ENCODE peak calls at places on chromosomes 16 and 17, in nine cellular contexts. Y is IMR-90, P is PC-3, G is DND-41, I is neuronal stem cell, L is hepatocyte, A is H1, O is mammary epithelial cell, C is GM23248. J is an unnamed sample. For H3K9me3, the result is how much of the 10 kb centered on the place peaks cover.

GRCh38 chr17:34720760-34721159 is 141.4 kb downstream of the TMEM132E start:
- DNase-seq in Y (no peak), P (peak), G (no peak), I (no peak), L (no peak), A (no peak), O (peak), C (peak), J (no peak)

GRCh38 chr16:74297296-74297665 is 667 bp downstream of the PSMD7 start:
- DNase-seq in Y (peak), P (peak), G (peak), I (no peak), L (peak), A (no peak), O (peak), C (peak), J (no peak)

GRCh38 chr17:44777394-44778348 is 18.9 kb downstream of the ADAM11 start:
- DNase-seq in Y (no peak), P (no peak), G (no peak), I (no peak), L (no peak), A (no peak), O (no peak), C (no peak), J (peak)

GRCh38 chr17:12512712-12513355 is 152.9 kb upstream of the MYOCD start:
- DNase-seq in Y (peak), P (no peak), G (no peak), I (no peak), L (no peak), A (no peak), O (no peak), C (peak), J (no peak)

GRCh38 chr16:11272921-11273720 is at the start of gene PRM3:
- DNase-seq in Y (no peak), P (no peak), G (no peak), I (no peak), L (no peak), A (no peak), O (no peak), C (no peak), J (peak)

GRCh38 chr16:11256657-11257130 is 690 bp upstream of the SOCS1 start:
- DNase-seq in Y (peak), P (peak), G (peak), I (peak), L (peak), A (no peak), O (peak), C (peak), J (peak)

GRCh38 chr17:30477758-30478115 is 529 bp downstream of the GOSR1 start:
- DNase-seq in Y (peak), P (no peak), G (no peak), I (no peak), L (peak), A (no peak), O (peak), C (peak), J (peak)

GRCh38 chr16:58426095-58426494 is 33.8 kb downstream of the GINS3 start:
- DNase-seq in Y (no peak), P (no peak), G (peak), I (no peak), L (no peak), A (no peak), O (no peak), C (no peak), J (no peak)

GRCh38 chr17:55577687-55578086 is 66.4 kb upstream of the SMIM36 start:
- DNase-seq in Y (peak), P (no peak), G (peak), I (no peak), L (no peak), A (no peak), O (peak), C (no peak), J (no peak)

DNA sequence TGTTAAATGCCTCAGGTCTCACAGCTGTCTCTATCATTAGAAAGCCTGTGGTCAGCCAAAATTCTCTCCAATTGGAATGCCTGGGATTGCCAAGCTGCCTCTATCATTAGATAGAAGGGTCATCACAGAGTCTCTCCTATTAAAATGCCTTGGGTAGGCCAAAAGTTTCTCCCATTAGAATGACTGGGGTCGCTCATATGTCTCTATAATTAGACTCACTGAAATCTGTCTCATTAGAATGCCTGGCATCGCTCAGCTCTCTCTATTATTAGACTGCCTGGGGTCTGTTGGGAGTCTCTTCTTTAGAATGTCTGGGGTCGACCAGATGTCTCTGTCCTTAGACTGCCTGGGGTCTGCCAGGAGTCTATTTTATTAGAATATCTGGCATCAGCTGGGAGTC is 2265.1 kb downstream of the TP53TG3F start:
- DNase-seq in Y (no peak), P (no peak), G (no peak), I (no peak), L (no peak), A (no peak), O (no peak), C (no peak), J (no peak)
- H3K9me3 ChIP-seq in Y (under half), P (under half), G (under half), I (under half), L (under half), A (half or more), O (under half), C (under half), J (under half)

DNA sequence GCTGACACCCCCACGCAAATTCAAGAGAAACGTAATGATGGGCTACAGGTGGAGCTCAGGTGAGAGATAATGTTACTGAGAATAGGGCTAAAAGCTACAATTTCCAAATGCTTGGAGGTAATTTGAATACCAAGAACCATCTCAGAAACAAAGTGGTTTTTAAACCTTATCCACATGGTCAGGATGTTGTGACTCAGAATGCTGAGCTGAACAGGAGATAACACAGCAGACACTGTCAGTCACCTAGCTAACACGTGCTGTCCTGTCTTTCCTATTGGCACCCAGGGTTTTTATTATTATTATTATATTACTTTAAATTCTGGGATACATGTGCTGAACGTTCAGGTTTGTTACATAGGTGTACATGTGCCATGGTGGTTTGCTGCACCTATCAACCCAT is 233.0 kb upstream of the MAF start:
- DNase-seq in Y (no peak), P (no peak), G (no peak), I (no peak), L (no peak), A (no peak), O (no peak), C (no peak), J (no peak)
- H2AFZ ChIP-seq in Y (no peak), P (no peak), G (no peak), I (no peak), L (no peak), A (no peak), O (no peak), C (no peak), J (no peak)

GRCh38 chr17:5183410-5183793 is 8.3 kb downstream of the ZNF594 start:
- DNase-seq in Y (no peak), P (no peak), G (no peak), I (no peak), L (no peak), A (no peak), O (no peak), C (no peak), J (no peak)
- H3K9me3 ChIP-seq in Y (half or more), P (under half), G (half or more), I (half or more), L (half or more), A (half or more), O (half or more), C (under half), J (half or more)

GRCh38 chr16:24346734-24347133 is 90.6 kb downstream of the CACNG3 start:
- DNase-seq in Y (no peak), P (no peak), G (no peak), I (no peak), L (no peak), A (no peak), O (no peak), C (no peak), J (no peak)
- H2AFZ ChIP-seq in Y (no peak), P (no peak), G (no peak), I (no peak), L (no peak), A (no peak), O (no peak), C (no peak), J (no peak)

DNA sequence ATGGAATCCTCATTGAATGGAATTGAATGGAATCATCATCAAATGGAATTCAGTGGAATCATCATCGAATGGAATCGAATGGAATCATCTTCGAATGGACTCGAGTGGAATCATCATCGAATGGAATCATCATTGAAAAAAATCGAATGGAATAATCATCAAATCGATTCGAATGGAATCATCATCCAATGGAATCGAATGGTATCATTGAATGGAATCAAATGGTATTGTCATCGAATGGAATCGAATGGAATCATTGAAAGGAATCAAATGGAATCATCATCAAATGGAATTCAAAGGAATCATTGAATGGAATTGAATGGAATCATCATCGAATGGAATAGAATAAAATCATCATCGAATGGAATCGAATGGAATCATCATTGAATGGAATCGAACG is 619.3 kb downstream of the TP53TG3F start:
- DNase-seq in Y (peak), P (no peak), G (no peak), I (peak), L (no peak), A (no peak), O (peak), C (no peak), J (no peak)
- H3K9me3 ChIP-seq in Y (under half), P (under half), G (half or more), I (under half), L (under half), A (under half), O (half or more), C (under half), J (under half)

DNA sequence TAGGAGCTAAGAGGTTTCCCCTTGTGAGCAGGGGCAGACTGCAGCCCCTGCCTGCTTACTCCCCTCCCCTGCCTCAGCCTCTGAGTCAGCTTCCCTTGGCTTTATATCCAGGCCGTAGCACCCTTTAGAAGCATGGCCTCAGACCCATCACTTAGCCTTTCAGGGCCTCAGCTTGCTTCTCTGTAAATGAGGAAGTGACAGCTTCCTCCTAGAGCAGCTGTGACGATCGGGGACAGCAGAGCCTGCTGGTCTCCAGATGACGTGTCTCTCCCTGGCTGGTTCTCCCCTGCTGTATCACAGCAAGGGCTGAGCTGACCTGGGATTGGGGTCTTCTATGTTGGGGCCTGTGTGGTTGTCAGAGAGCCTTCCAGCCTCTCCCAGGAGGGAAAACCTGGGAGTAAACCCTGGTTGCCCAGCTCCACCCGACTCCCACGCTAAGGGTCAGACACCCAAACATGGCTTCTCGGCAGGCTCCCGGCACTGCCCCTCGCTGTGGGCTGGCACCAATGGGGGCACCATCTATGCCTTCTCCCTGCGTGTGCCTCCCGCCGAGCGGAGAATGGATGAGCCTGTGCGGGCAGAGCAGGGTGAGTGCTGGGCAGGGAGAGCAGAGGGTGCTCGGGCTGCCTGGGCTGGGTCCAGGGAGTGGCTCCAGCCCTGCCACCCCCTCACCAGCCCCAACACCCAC is 16.3 kb upstream of the MYO15B start:
- DNase-seq in Y (peak), P (no peak), G (no peak), I (no peak), L (peak), A (no peak), O (no peak), C (no peak), J (peak)
- H2AFZ ChIP-seq in Y (peak), P (no peak), G (no peak), I (peak), L (no peak), A (no peak), O (no peak), C (no peak), J (no peak)